ENCODE peak calls at places on chromosome X, in four cellular contexts. One of them, this sample, is unnamed.
A peak's percentile ranks its signal among the peaks of the same experiment; 100 is the strongest.

GRCh38 chrX:9340619-9341304 is 124.1 kb upstream of the TBL1X start:
- DNase-seq in H1: no peak
- DNase-seq in HepG2: no peak
- DNase-seq in K562: no peak
- DNase-seq in this sample: peak; percentile 5

GRCh38 chrX:97984641-97985040 is 1100.9 kb downstream of the RPA4 start:
- DNase-seq in H1: no peak
- DNase-seq in K562: no peak
- DNase-seq in HepG2: no peak
- DNase-seq in this sample: no peak

GRCh38 chrX:44996282-44996681 is 123.3 kb downstream of the KDM6A start:
- DNase-seq in H1: no peak
- DNase-seq in HepG2: no peak
- DNase-seq in K562: no peak
- DNase-seq in this sample: no peak

GRCh38 chrX:10629905-10630304 is 9.5 kb upstream of the MID1 start:
- DNase-seq in K562: no peak
- DNase-seq in HepG2: no peak
- DNase-seq in H1: no peak
- DNase-seq in this sample: no peak

GRCh38 chrX:129347291-129347690 is 176.0 kb downstream of the SMARCA1 start:
- DNase-seq in K562: no peak
- DNase-seq in HepG2: no peak
- DNase-seq in H1: peak; percentile 39
- DNase-seq in this sample: no peak

GRCh38 chrX:9988762-9989161 is 21.6 kb downstream of the CLDN34 start:
- DNase-seq in HepG2: no peak
- DNase-seq in H1: no peak
- DNase-seq in K562: no peak
- DNase-seq in this sample: no peak

GRCh38 chrX:118528089-118528753 is 32.6 kb downstream of the DOCK11 start:
- DNase-seq in K562: no peak
- DNase-seq in H1: no peak
- DNase-seq in HepG2: no peak
- DNase-seq in this sample: peak; percentile 47

GRCh38 chrX:53223955-53224859 is 800 bp downstream of the KDM5C start:
- DNase-seq in K562: peak; percentile 45
- DNase-seq in HepG2: peak; percentile 13
- DNase-seq in H1: no peak
- DNase-seq in this sample: no peak

GRCh38 chrX:104842646-104843045 is 276.6 kb downstream of the IL1RAPL2 start:
- DNase-seq in HepG2: no peak
- DNase-seq in K562: no peak
- DNase-seq in H1: no peak
- DNase-seq in this sample: no peak

GRCh38 chrX:6266041-6266440 is 37.4 kb upstream of the NLGN4X start:
- DNase-seq in HepG2: no peak
- DNase-seq in K562: no peak
- DNase-seq in H1: no peak
- DNase-seq in this sample: no peak

GRCh38 chrX:40261955-40262596 is 164.3 kb upstream of the BCOR start:
- DNase-seq in K562: peak; percentile 46
- DNase-seq in H1: no peak
- DNase-seq in HepG2: no peak
- DNase-seq in this sample: no peak

GRCh38 chrX:54495814-54496516 is at the start of gene FGD1:
- DNase-seq in HepG2: no peak
- DNase-seq in H1: no peak
- DNase-seq in K562: peak; percentile 74
- DNase-seq in this sample: no peak

GRCh38 chrX:107014927-107015326 is 14.9 kb upstream of the MORC4 start:
- DNase-seq in H1: no peak
- DNase-seq in HepG2: no peak
- DNase-seq in K562: no peak
- DNase-seq in this sample: no peak

GRCh38 chrX:134571831-134572230 is 86.4 kb downstream of the PLAC1 start:
- DNase-seq in H1: no peak
- DNase-seq in HepG2: no peak
- DNase-seq in K562: no peak
- DNase-seq in this sample: no peak

GRCh38 chrX:9492901-9493300 is 28.0 kb downstream of the TBL1X start:
- DNase-seq in HepG2: no peak
- DNase-seq in H1: no peak
- DNase-seq in K562: no peak
- DNase-seq in this sample: no peak

GRCh38 chrX:50567636-50568035 is 97.0 kb upstream of the DGKK start:
- DNase-seq in HepG2: no peak
- DNase-seq in K562: no peak
- DNase-seq in H1: no peak
- DNase-seq in this sample: no peak

GRCh38 chrX:11579856-11580595 is 85.7 kb downstream of the ARHGAP6 start:
- DNase-seq in K562: no peak
- DNase-seq in H1: no peak
- DNase-seq in HepG2: no peak
- DNase-seq in this sample: no peak

GRCh38 chrX:10156199-10157031 is at the start of gene CLCN4:
- DNase-seq in K562: no peak
- DNase-seq in H1: no peak
- DNase-seq in HepG2: peak; percentile 67
- DNase-seq in this sample: no peak

GRCh38 chrX:54807524-54808108 is at the start of gene MAGED2:
- DNase-seq in HepG2: no peak
- DNase-seq in K562: peak; percentile 15
- DNase-seq in H1: no peak
- DNase-seq in this sample: no peak

GRCh38 chrX:151753313-151754041 is 18.9 kb downstream of the CNGA2 start:
- DNase-seq in HepG2: peak; percentile 13
- DNase-seq in K562: peak; percentile 65
- DNase-seq in H1: no peak
- DNase-seq in this sample: no peak

GRCh38 chrX:66751136-66751782 is 112.4 kb upstream of the EDA2R start:
- DNase-seq in H1: no peak
- DNase-seq in K562: no peak
- DNase-seq in HepG2: no peak
- DNase-seq in this sample: no peak

GRCh38 chrX:79263550-79263949 is 103.6 kb downstream of the ITM2A start:
- DNase-seq in HepG2: no peak
- DNase-seq in K562: no peak
- DNase-seq in H1: no peak
- DNase-seq in this sample: no peak

GRCh38 chrX:100980608-100981497 is 11.3 kb downstream of the ARL13A start:
- DNase-seq in K562: no peak
- DNase-seq in H1: no peak
- DNase-seq in HepG2: peak; percentile 39
- DNase-seq in this sample: no peak

GRCh38 chrX:74325130-74326059 is 21.4 kb downstream of the ZCCHC13 start:
- DNase-seq in H1: peak; percentile 71
- DNase-seq in HepG2: no peak
- DNase-seq in K562: peak; percentile 41
- DNase-seq in this sample: no peak

GRCh38 chrX:24760601-24761000 is 66.9 kb downstream of the POLA1 start:
- DNase-seq in H1: no peak
- DNase-seq in HepG2: no peak
- DNase-seq in K562: no peak
- DNase-seq in this sample: no peak

GRCh38 chrX:9610774-9611392 is 146.0 kb downstream of the TBL1X start:
- DNase-seq in HepG2: no peak
- DNase-seq in K562: no peak
- DNase-seq in H1: no peak
- DNase-seq in this sample: no peak

GRCh38 chrX:121084903-121085611 is 37.6 kb downstream of the GLUD2 start:
- DNase-seq in K562: peak; percentile 17
- DNase-seq in H1: no peak
- DNase-seq in HepG2: peak; percentile 42
- DNase-seq in this sample: no peak

GRCh38 chrX:121733514-121733913 is 686.1 kb downstream of the GLUD2 start:
- DNase-seq in H1: no peak
- DNase-seq in HepG2: no peak
- DNase-seq in K562: no peak
- DNase-seq in this sample: no peak

GRCh38 chrX:10217218-10217617 is 60.4 kb downstream of the CLCN4 start:
- DNase-seq in HepG2: no peak
- DNase-seq in H1: no peak
- DNase-seq in K562: no peak
- DNase-seq in this sample: no peak

GRCh38 chrX:53251307-53251706 is 26.3 kb upstream of the KDM5C start:
- DNase-seq in H1: no peak
- DNase-seq in HepG2: no peak
- DNase-seq in K562: no peak
- DNase-seq in this sample: no peak

GRCh38 chrX:56783450-56783831 is 54.4 kb downstream of the NBDY start:
- DNase-seq in H1: no peak
- DNase-seq in K562: no peak
- DNase-seq in HepG2: no peak
- DNase-seq in this sample: peak; percentile 91

GRCh38 chrX:134075894-134076718 is 90.7 kb upstream of the GPC3 start:
- DNase-seq in H1: no peak
- DNase-seq in HepG2: no peak
- DNase-seq in K562: no peak
- DNase-seq in this sample: no peak

GRCh38 chrX:50839730-50840129 is 25.7 kb upstream of the SHROOM4 start:
- DNase-seq in K562: no peak
- DNase-seq in HepG2: no peak
- DNase-seq in H1: no peak
- DNase-seq in this sample: no peak

GRCh38 chrX:35919536-35920309 is at the start of gene CFAP47:
- DNase-seq in H1: no peak
- DNase-seq in HepG2: no peak
- DNase-seq in K562: no peak
- DNase-seq in this sample: no peak

GRCh38 chrX:135000516-135000915 is 9.7 kb downstream of the SMIM10 start:
- DNase-seq in HepG2: no peak
- DNase-seq in H1: no peak
- DNase-seq in K562: no peak
- DNase-seq in this sample: no peak

GRCh38 chrX:22795680-22796079 is 204.1 kb upstream of the DDX53 start:
- DNase-seq in K562: no peak
- DNase-seq in H1: no peak
- DNase-seq in HepG2: no peak
- DNase-seq in this sample: no peak

GRCh38 chrX:110267874-110268273 is 50.0 kb downstream of the AMMECR1 start:
- DNase-seq in H1: no peak
- DNase-seq in HepG2: no peak
- DNase-seq in K562: no peak
- DNase-seq in this sample: no peak

GRCh38 chrX:39752820-39753219 is 344.9 kb downstream of the BCOR start:
- DNase-seq in HepG2: no peak
- DNase-seq in H1: no peak
- DNase-seq in K562: no peak
- DNase-seq in this sample: no peak

GRCh38 chrX:8052909-8053308 is 118.2 kb downstream of the VCX2 start:
- DNase-seq in H1: no peak
- DNase-seq in HepG2: no peak
- DNase-seq in K562: no peak
- DNase-seq in this sample: no peak

GRCh38 chrX:3268804-3269203 is 77.6 kb downstream of the MXRA5 start:
- DNase-seq in H1: no peak
- DNase-seq in K562: no peak
- DNase-seq in HepG2: no peak
- DNase-seq in this sample: no peak

DNA sequence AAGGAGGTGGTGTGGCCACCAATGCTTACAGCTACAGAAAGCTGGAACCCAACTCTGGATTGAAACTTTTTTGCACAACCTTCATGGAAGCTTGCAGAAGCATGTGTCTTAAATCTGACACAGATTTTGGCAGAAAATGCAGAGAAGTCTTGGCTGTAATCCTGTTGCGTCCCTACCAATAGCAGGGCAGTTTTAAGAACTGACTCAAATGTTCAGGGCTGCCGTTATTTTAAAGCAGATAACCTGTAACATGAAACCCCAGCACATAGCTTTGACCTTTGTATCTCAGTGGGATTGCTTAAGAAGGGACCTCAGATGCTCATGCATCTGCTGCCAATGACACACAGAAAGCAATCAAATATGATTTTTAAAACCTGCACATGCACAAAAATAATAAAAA is at the start of gene VEGFD:
- DNase-seq in K562: no peak
- DNase-seq in H1: no peak
- DNase-seq in HepG2: peak; percentile 54
- DNase-seq in this sample: no peak
- TF ChIP-seq CBX5 in K562: no peak
- TF ChIP-seq CBX5 in H1: no peak
- TF ChIP-seq CBX5 in HepG2: no peak
- TF ChIP-seq CBX5 in this sample: no peak

GRCh38 chrX:71976753-71977152 is 66.1 kb downstream of the NHSL2 start:
- DNase-seq in K562: no peak
- DNase-seq in HepG2: no peak
- DNase-seq in H1: no peak
- DNase-seq in this sample: no peak

GRCh38 chrX:71974916-71975315 is 64.3 kb downstream of the NHSL2 start:
- DNase-seq in H1: no peak
- DNase-seq in HepG2: no peak
- DNase-seq in K562: no peak
- DNase-seq in this sample: no peak

DNA sequence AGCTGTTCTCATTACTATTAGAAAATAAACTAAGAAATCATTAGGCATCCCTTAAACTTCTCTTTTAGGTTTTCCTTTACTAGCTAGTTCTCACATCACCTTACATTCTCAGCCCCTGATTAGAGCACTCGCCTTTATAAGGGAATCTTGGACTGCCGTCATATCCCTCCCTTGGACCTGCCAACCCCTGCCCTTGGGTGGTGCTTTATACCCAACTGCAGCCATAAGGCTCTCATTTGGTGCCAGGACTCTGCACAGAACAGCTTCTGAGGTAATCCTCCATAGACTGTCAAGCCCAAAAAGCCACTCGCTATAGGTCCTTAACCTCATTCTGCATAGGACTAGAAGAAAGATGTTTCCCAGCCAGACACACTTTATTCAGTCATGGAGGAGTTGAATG is 67.5 kb downstream of the NHSL2 start:
- DNase-seq in HepG2: no peak
- DNase-seq in K562: no peak
- DNase-seq in H1: no peak
- DNase-seq in this sample: no peak
- TF ChIP-seq CBX5 in HepG2: no peak
- TF ChIP-seq CBX5 in K562: no peak
- TF ChIP-seq CBX5 in H1: no peak
- TF ChIP-seq CBX5 in this sample: no peak

GRCh38 chrX:153878969-153879653 is 6.9 kb downstream of the L1CAM start:
- DNase-seq in HepG2: no peak
- DNase-seq in H1: no peak
- DNase-seq in K562: no peak
- DNase-seq in this sample: no peak
- TF ChIP-seq CBX5 in HepG2: no peak
- TF ChIP-seq CBX5 in H1: no peak
- TF ChIP-seq CBX5 in K562: no peak
- TF ChIP-seq CBX5 in this sample: no peak

DNA sequence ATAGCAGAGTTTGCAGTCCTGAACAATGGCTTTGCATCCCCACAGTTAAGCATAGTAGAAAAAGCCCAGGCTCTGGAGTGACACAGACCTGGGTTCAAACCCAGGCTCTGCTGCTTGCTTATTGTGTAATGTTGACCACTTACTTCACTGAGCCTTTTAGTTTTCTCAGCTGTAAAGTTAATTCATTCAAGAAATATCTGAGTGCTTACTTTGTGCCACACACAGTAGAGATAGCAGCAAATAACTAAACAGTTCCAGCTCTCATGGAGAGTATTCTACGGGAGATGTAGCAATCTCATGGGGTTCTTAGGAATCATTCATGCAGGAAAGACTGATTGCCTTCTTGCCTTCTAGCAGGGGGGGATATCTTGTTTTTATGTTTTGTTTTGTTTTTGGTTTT is 63.2 kb downstream of the SLC9A6 start:
- DNase-seq in K562: no peak
- DNase-seq in HepG2: no peak
- DNase-seq in H1: no peak
- DNase-seq in this sample: no peak
- TF ChIP-seq CBX5 in K562: no peak
- TF ChIP-seq CBX5 in HepG2: no peak
- TF ChIP-seq CBX5 in H1: no peak
- TF ChIP-seq CBX5 in this sample: no peak

This sample was measured in GM12878.